ENCODE peak calls at places on chromosome 20, in six cellular contexts. H is tibial nerve, O is neural progenitor cell, T is adrenal gland, W is endothelial cell, Z is PC-3. J is an unnamed sample.

GRCh38 chr20:44720994-44721784 is 6.0 kb downstream of the CCN5 start:
- DNase-seq in H (no peak), O (no peak), T (peak; percentile 79), W (no peak), Z (peak; percentile 69), J (no peak)

GRCh38 chr20:33281550-33282146 is 1.4 kb upstream of the BPIFB1 start:
- DNase-seq in H (no peak), O (no peak), T (no peak), W (no peak), Z (no peak), J (no peak)

GRCh38 chr20:10558635-10559187 is 115.1 kb downstream of the JAG1 start:
- DNase-seq in H (no peak), O (no peak), T (no peak), W (no peak), Z (peak; percentile 92), J (no peak)

GRCh38 chr20:24790746-24791283 is 158.3 kb upstream of the CST7 start:
- DNase-seq in H (no peak), O (no peak), T (no peak), W (no peak), Z (no peak), J (no peak)

GRCh38 chr20:7214081-7214740 is 446.7 kb downstream of the BMP2 start:
- DNase-seq in H (no peak), O (peak; percentile 62), T (no peak), W (no peak), Z (no peak), J (no peak)

GRCh38 chr20:14580426-14581074 is 243.1 kb upstream of the FLRT3 start:
- DNase-seq in H (no peak), O (no peak), T (no peak), W (no peak), Z (peak; percentile 88), J (no peak)

GRCh38 chr20:38804682-38805501 is 605 bp upstream of the PPP1R16B start:
- DNase-seq in H (no peak), O (peak; percentile 91), T (peak; percentile 18), W (peak; percentile 62), Z (no peak), J (no peak)

GRCh38 chr20:46011631-46012482 is 3.1 kb downstream of the MMP9 start:
- DNase-seq in H (no peak), O (peak; percentile 42), T (peak; percentile 71), W (no peak), Z (peak; percentile 55), J (no peak)

GRCh38 chr20:36604952-36605308 is 649 bp upstream of the RAB5IF start:
- DNase-seq in H (no peak), O (peak; percentile 13), T (peak; percentile 32), W (no peak), Z (no peak), J (no peak)

GRCh38 chr20:23058240-23058639 is 8.8 kb upstream of the THBD start:
- DNase-seq in H (no peak), O (no peak), T (no peak), W (no peak), Z (no peak), J (no peak)
- TF ChIP-seq CTCF in H (no peak), O (no peak), T (no peak), W (no peak), Z (peak; percentile 34), J (no peak)

GRCh38 chr20:58851221-58851968 is 693 bp upstream of the GNAS-AS1 start:
- DNase-seq in H (no peak), O (peak; percentile 49), T (no peak), W (no peak), Z (no peak), J (no peak)

GRCh38 chr20:58853466-58853865 is 950 bp downstream of the GNAS start:
- DNase-seq in H (no peak), O (no peak), T (no peak), W (no peak), Z (no peak), J (no peak)

GRCh38 chr20:58852559-58853271 is at the start of gene GNAS:
- DNase-seq in H (no peak), O (peak; percentile 91), T (peak; percentile 43), W (peak; percentile 81), Z (peak; percentile 55), J (peak; percentile 49)

GRCh38 chr20:58851969-58852458 is 502 bp upstream of the GNAS start:
- DNase-seq in H (no peak), O (no peak), T (no peak), W (no peak), Z (no peak), J (no peak)

DNA sequence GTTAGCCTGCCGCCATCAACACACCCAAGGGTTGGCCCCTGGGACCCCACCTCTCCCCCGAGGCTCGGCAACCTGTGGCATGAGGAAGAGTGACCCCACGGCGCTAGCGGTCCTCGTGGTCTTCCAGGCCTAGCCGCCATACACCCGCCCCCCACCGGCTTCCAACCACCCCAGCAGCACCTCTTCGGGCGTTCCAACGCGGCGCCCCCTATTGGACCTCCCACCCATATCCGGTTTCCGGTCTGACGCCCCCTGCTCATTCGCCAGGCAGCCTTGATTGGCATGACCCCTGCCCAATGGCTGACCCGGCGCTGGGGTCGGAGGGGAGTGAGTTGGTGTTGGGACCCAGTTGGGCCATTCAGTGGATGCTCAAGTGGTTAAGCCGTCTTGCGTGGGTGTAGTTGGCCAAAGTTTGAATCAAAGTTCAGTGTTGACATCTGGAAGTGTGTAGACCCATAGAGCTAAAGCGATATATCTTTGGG is at the start of gene GNAS-AS1:
- DNase-seq in H (peak; percentile 43), O (peak; percentile 91), T (no peak), W (peak; percentile 86), Z (no peak), J (no peak)
- TF ChIP-seq CTCF in H (no peak), O (no peak), T (no peak), W (peak; percentile 45), Z (no peak), J (no peak)

DNA sequence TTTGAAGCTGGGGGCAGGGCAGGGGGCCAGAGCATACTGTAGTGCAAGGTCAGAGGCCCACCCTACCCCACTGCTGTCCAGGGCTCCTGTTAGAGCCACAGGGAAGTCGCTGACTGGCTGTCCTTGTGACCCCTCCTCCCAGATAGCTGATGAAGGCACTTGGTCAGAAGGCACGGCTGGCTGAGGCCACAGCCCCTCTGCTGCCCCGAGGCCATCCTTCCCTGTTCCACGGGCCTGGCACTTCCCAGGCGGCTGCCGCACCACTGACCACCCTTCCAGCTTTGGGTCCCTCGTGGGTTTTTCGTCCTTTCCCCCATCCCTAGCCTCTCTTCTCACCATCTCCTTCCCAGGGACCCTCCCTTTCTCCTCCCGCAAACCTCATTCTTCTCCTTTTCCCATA is 9.2 kb upstream of the EMILIN3 start:
- DNase-seq in H (no peak), O (no peak), T (no peak), W (no peak), Z (no peak), J (no peak)
- TF ChIP-seq CTCF in H (no peak), O (no peak), T (no peak), W (no peak), Z (no peak), J (no peak)

GRCh38 chr20:19617256-19617655 is 140.8 kb upstream of the RIN2 start:
- DNase-seq in H (no peak), O (no peak), T (no peak), W (no peak), Z (no peak), J (no peak)
- TF ChIP-seq CTCF in H (no peak), O (no peak), T (no peak), W (no peak), Z (no peak), J (no peak)

DNA sequence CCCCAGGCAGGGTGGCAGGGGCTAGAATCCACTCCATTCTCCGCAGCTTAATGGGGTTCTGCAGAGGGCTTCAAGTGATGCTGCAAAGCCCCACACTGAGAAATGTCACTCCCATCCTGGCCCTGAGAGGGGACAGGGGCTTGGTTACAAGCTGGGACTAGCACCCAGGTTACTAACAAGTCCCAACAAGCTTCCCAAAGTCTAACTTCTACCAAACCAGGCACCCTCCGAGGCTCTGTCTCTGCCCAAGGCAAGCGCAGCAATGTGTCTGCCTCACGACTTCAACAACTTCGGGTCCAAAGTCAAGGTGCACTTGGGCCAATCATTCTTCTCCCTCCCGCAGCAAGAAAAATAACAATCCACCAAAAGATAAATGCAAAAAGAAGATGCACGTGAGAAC is 45.6 kb downstream of the NFATC2 start:
- DNase-seq in H (no peak), O (no peak), T (no peak), W (no peak), Z (no peak), J (no peak)
- TF ChIP-seq CTCF in H (no peak), O (no peak), T (no peak), W (no peak), Z (no peak), J (no peak)

DNA sequence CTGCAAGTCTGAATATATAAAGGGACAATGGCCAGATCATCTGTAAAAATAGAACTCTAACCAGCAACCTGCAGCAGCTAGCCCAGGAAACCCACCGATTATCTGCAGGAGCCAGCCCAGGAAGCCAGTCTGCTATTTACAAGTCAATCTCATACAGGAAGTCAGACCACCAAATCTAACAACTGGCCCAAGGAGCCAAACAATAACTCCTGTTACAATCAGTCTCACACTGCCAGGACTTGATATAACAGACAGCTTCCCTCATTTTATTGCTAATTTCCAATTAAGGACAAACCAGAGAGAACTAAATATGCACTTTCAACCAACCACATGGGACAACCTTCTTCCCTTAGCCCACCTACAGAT is 14.4 kb upstream of the RIN2 start:
- DNase-seq in H (no peak), O (no peak), T (no peak), W (peak; percentile 13), Z (no peak), J (no peak)
- TF ChIP-seq CTCF in H (no peak), O (no peak), T (no peak), W (no peak), Z (no peak), J (no peak)

GRCh38 chr20:884983-885952 is 30.9 kb downstream of the ANGPT4 start:
- DNase-seq in H (peak; percentile 39), O (peak; percentile 94), T (peak; percentile 24), W (peak; percentile 76), Z (peak; percentile 36), J (no peak)
- TF ChIP-seq CTCF in H (peak; percentile 27), O (peak; percentile 52), T (no peak), W (no peak), Z (peak; percentile 21), J (no peak)